ENCODE peak calls at places on chromosomes 5 and 9, in four cellular contexts. S, E, K and B are unnamed samples.

GRCh38 chr9:107704791-107705190 is 215.2 kb upstream of the KLF4 start:
- DNase-seq in S (no peak), E (no peak), K (no peak), B (no peak)

GRCh38 chr9:124839612-124840299 is 13.5 kb upstream of the WDR38 start:
- DNase-seq in S (no peak), E (no peak), K (no peak), B (peak; percentile 42)

GRCh38 chr9:14652729-14653377 is 40.4 kb downstream of the ZDHHC21 start:
- DNase-seq in S (no peak), E (no peak), K (no peak), B (peak; percentile 31)

GRCh38 chr5:169450464-169450863 is 133.1 kb upstream of the SPDL1 start:
- DNase-seq in S (no peak), E (no peak), K (no peak), B (no peak)

GRCh38 chr5:76737131-76737556 is 21.2 kb downstream of the F2R start:
- DNase-seq in S (no peak), E (no peak), K (no peak), B (no peak)

GRCh38 chr5:155004138-155004744 is 9.3 kb upstream of the KIF4B start:
- DNase-seq in S (peak; percentile 49), E (peak; percentile 38), K (peak; percentile 38), B (no peak)

GRCh38 chr9:124110307-124110915 is 98.8 kb downstream of the LHX2 start:
- DNase-seq in S (no peak), E (peak; percentile 70), K (peak; percentile 64), B (peak; percentile 66)

GRCh38 chr5:142979636-142980035 is 209.5 kb downstream of the ARHGAP26 start:
- DNase-seq in S (no peak), E (no peak), K (peak; percentile 71), B (no peak)

GRCh38 chr5:37568018-37568753 is 189.1 kb downstream of the WDR70 start:
- DNase-seq in S (no peak), E (no peak), K (no peak), B (no peak)

GRCh38 chr9:92359380-92360007 is 33.7 kb downstream of the CENPP start:
- DNase-seq in S (no peak), E (no peak), K (no peak), B (no peak)

GRCh38 chr9:129259373-129259772 is 81.3 kb upstream of the IER5L start:
- DNase-seq in S (no peak), E (no peak), K (no peak), B (no peak)

GRCh38 chr9:129256959-129257713 is 79.1 kb upstream of the IER5L start:
- DNase-seq in S (no peak), E (no peak), K (no peak), B (no peak)

GRCh38 chr9:129258124-129258822 is 80.2 kb upstream of the IER5L start:
- DNase-seq in S (peak; percentile 81), E (peak; percentile 90), K (peak; percentile 86), B (peak; percentile 95)

GRCh38 chr9:129262261-129262660 is 84.2 kb upstream of the IER5L start:
- DNase-seq in S (no peak), E (peak; percentile 35), K (no peak), B (no peak)

DNA sequence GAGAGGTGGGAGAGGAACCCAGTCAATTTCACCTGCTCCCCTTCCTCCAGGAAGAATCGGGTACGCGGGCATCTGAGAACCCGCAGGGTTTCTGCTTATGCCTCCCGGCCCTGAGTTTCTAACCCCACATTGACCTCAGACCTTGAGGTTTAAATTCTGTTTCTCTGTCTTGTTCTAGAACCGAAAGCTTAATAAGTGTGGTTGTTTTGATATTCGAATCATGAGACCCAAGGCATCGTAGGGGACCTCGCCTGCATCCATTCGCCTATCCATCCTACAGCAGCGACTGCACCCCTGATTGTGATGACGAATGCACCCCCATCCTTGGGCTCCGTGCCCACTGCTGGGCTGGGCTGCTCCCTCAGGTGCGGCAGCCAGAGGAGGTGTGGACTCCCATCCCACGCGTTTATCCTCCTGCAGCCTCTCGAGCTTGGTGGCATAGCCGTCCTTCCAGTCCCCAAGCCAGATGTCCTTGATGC is 80.8 kb upstream of the IER5L start:
- DNase-seq in S (no peak), E (no peak), K (no peak), B (no peak)
- H3K4me3 ChIP-seq in S (no peak overlapping the region), E (peak overlapping the region; percentile 50), K (no peak overlapping the region), B (peak overlapping the region; percentile 23)

DNA sequence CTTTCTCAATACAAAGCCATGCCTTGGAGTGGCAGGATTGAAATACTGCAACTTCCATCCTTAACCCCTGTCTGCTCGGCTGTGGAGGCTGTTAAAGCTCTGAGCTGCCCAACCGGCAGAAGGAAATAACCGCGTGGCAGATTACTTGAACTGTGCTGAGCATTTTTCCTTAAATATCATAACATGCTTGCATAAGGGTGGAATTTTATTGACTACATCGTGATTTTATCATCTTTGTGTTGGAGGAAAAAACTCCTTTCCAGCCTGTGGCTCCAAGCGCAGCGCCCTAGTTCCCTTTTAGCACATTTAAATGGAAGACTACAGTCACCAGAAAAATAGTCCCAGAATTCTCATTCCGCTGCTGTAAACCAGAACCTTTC is 1.6 kb downstream of the SHC3 start:
- DNase-seq in S (no peak), E (no peak), K (no peak), B (no peak)
- TF ChIP-seq CTCF in S (no peak), E (no peak), K (no peak), B (no peak)

DNA sequence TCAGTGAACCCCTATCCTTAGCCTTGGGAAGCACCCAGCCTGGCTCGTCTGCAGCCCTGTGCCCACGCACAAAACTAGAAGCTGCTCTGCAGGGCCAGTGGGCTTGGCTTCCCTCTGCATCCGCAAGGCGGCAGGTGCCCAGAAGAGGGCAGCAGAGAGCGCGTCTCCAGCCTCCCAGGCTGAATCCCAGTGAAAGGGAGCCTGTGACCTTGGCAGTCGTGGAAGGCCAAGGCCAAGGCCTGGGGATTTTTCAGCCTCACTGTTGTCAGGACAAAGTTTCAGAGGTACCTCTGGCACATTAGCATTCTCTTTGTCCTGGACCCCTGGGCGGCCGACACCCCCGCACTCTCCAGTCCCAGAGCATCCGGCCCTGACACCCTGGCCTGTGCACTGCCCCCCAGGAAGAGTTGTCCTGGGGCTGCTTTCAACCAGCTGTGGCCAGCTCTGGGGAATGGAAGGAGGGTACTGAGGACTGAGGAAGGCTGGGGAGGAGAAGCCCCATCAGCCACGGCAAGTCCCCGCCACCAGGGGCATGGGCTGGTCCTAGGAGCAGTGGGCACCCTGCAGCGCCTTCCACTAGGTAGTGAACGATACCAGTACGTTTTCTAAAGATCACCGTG is 63.6 kb upstream of the IL17B start:
- DNase-seq in S (peak; percentile 82), E (peak; percentile 91), K (peak; percentile 94), B (peak; percentile 81)
- H3K4me1 ChIP-seq in S (no peaks in the 10 kb centered on the region), E (peaks cover 42% of the 10 kb centered on the region), K (peaks cover 14% of the 10 kb centered on the region), B (peaks cover 23% of the 10 kb centered on the region)

GRCh38 chr9:77997611-77998349 is 33.8 kb downstream of the GNAQ start:
- DNase-seq in S (no peak), E (no peak), K (no peak), B (no peak)

GRCh38 chr9:78000221-78000620 is 31.4 kb downstream of the GNAQ start:
- DNase-seq in S (no peak), E (no peak), K (no peak), B (no peak)

GRCh38 chr9:77996696-77997095 is 34.9 kb downstream of the GNAQ start:
- DNase-seq in S (no peak), E (no peak), K (no peak), B (no peak)

GRCh38 chr9:78001946-78002731 is 29.5 kb downstream of the GNAQ start:
- DNase-seq in S (no peak), E (no peak), K (no peak), B (no peak)

DNA sequence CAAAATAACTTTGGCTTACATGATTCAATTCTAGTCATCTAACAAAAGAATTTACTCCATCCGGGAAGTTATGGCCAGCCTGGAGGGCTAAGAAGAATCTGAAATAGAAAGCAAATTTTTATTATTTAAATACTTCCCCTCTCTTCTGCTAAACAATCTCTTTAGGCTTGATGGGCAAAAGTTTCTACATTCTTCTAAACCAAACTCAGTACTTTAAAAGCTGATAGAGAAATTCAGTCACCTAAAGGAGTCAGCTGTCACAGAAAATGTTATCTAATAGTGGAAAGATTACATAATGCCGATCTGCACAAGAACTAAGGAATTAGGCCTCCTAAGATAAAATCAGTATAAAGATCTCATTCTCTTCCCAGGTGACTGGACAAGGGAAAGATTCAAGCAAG is 32.4 kb downstream of the GNAQ start:
- DNase-seq in S (no peak), E (no peak), K (no peak), B (no peak)
- H3K4me3 ChIP-seq in S (no peak overlapping the region), E (no peak overlapping the region), K (no peak overlapping the region), B (no peak overlapping the region)

GRCh38 chr5:180026725-180027448 is 44.7 kb downstream of the RNF130 start:
- DNase-seq in S (no peak), E (no peak), K (no peak), B (no peak)

GRCh38 chr5:180020176-180020575 is 51.4 kb downstream of the RNF130 start:
- DNase-seq in S (no peak), E (no peak), K (no peak), B (no peak)

GRCh38 chr5:180026320-180026719 is 45.2 kb downstream of the RNF130 start:
- DNase-seq in S (no peak), E (no peak), K (no peak), B (no peak)

GRCh38 chr5:180018661-180019060 is 52.9 kb downstream of the RNF130 start:
- DNase-seq in S (no peak), E (no peak), K (no peak), B (no peak)

GRCh38 chr5:180021900-180022299 is 49.7 kb downstream of the RNF130 start:
- DNase-seq in S (no peak), E (no peak), K (no peak), B (no peak)
- TF ChIP-seq CTCF in S (no peak), E (no peak), K (no peak), B (no peak)

GRCh38 chr5:135241536-135241935 is 157.5 kb downstream of the MACROH2A1 start:
- DNase-seq in S (no peak), E (no peak), K (no peak), B (no peak)

GRCh38 chr5:135243194-135244191 is 155.5 kb downstream of the MACROH2A1 start:
- DNase-seq in S (peak; percentile 45), E (no peak), K (no peak), B (no peak)

GRCh38 chr5:135242021-135242480 is 157.0 kb downstream of the MACROH2A1 start:
- DNase-seq in S (peak; percentile 15), E (no peak), K (no peak), B (no peak)

GRCh38 chr5:135240781-135241360 is 158.2 kb downstream of the MACROH2A1 start:
- DNase-seq in S (no peak), E (no peak), K (no peak), B (peak; percentile 11)

GRCh38 chr5:135242496-135243193 is 156.4 kb downstream of the MACROH2A1 start:
- DNase-seq in S (peak; percentile 21), E (no peak), K (no peak), B (peak; percentile 26)
- H3K4me1 ChIP-seq in S (no peaks in the 10 kb centered on the region), E (peaks cover 31% of the 10 kb centered on the region), K (no peaks in the 10 kb centered on the region), B (peaks cover 12% of the 10 kb centered on the region)

DNA sequence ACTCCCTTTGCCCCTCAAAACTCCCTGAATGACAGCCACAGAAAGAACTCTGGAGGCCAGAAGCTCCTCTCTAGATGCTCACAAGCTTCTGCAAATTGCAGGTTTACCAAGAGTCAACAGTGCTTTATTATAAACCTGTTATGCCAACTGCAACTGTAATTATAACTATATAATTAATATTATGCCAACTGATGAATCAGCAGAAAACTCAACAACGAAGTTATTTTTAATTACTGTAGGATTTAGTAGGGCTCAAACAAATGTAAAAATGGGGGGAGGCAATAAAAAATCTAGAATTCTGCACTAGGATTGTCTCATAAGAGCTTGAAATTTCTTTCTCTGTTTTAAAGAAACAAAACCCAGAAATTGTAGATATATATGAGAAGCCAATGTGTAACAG is 37.0 kb upstream of the OR2K2 start:
- DNase-seq in S (no peak), E (no peak), K (no peak), B (no peak)
- H3K4me3 ChIP-seq in S (no peak overlapping the region), E (no peak overlapping the region), K (no peak overlapping the region), B (no peak overlapping the region)

GRCh38 chr9:31542384-31543055 is 841.9 kb upstream of the ACO1 start:
- DNase-seq in S (no peak), E (peak; percentile 14), K (no peak), B (peak; percentile 39)
- TF ChIP-seq CTCF in S (no peak), E (peak; percentile 46), K (peak; percentile 14), B (peak; percentile 58)